ENCODE peak calls at places on chromosomes 3 and 15, in five cellular contexts. W, J, G, U and R are unnamed samples.

GRCh38 chr3:165638066-165638465 is 199.2 kb downstream of the BCHE start:
- DNase-seq in W (no peak), J (no peak), G (no peak), U (no peak), R (no peak)

GRCh38 chr3:154115332-154115731 is 5.9 kb upstream of the ARHGEF26 start:
- DNase-seq in W (no peak), J (no peak), G (no peak), U (no peak), R (no peak)

GRCh38 chr3:196216681-196217211 is 412 bp downstream of the SLC51A start:
- DNase-seq in W (no peak), J (no peak), G (no peak), U (no peak), R (no peak)

GRCh38 chr3:107752202-107752990 is 229.6 kb downstream of the BBX start:
- DNase-seq in W (no peak), J (no peak), G (peak), U (no peak), R (peak)

GRCh38 chr3:35665390-35666055 is 26.2 kb downstream of the ARPP21 start:
- DNase-seq in W (no peak), J (no peak), G (no peak), U (no peak), R (peak)

GRCh38 chr3:161177996-161178395 is 43.1 kb upstream of the NMD3 start:
- DNase-seq in W (no peak), J (no peak), G (no peak), U (no peak), R (no peak)

GRCh38 chr3:6571448-6571847 is 289.5 kb upstream of the GRM7 start:
- DNase-seq in W (no peak), J (no peak), G (no peak), U (no peak), R (no peak)

GRCh38 chr3:124765197-124765596 is 34.9 kb downstream of the UMPS start:
- DNase-seq in W (no peak), J (no peak), G (no peak), U (no peak), R (no peak)

GRCh38 chr15:77026501-77027110 is 31.7 kb downstream of the PSTPIP1 start:
- DNase-seq in W (peak), J (no peak), G (peak), U (peak), R (no peak)

GRCh38 chr3:159082514-159082913 is 280.7 kb downstream of the MFSD1 start:
- DNase-seq in W (no peak), J (no peak), G (no peak), U (no peak), R (peak)

GRCh38 chr3:71430941-71431552 is 152.5 kb downstream of the FOXP1 start:
- DNase-seq in W (no peak), J (no peak), G (no peak), U (no peak), R (peak)

GRCh38 chr3:117234321-117234720 is 524.7 kb downstream of the TUSC7 start:
- DNase-seq in W (no peak), J (no peak), G (no peak), U (no peak), R (no peak)

GRCh38 chr3:8663177-8664061 is 18.8 kb upstream of the SSUH2 start:
- DNase-seq in W (peak), J (peak), G (peak), U (peak), R (peak)

GRCh38 chr15:41968738-41969137 is 3.6 kb downstream of the EHD4 start:
- DNase-seq in W (no peak), J (no peak), G (no peak), U (no peak), R (no peak)

GRCh38 chr3:43231276-43232000 is 54.9 kb upstream of the SNRK start:
- DNase-seq in W (no peak), J (no peak), G (no peak), U (no peak), R (peak)

GRCh38 chr3:65677486-65677885 is 361.2 kb downstream of the MAGI1 start:
- DNase-seq in W (no peak), J (no peak), G (no peak), U (no peak), R (no peak)

GRCh38 chr15:25787855-25788521 is 75.1 kb downstream of the ATP10A start:
- DNase-seq in W (peak), J (peak), G (no peak), U (peak), R (peak)

GRCh38 chr15:88954431-88955277 is 41.5 kb upstream of the MFGE8 start:
- DNase-seq in W (no peak), J (no peak), G (peak), U (peak), R (peak)

GRCh38 chr3:63450023-63450422 is 171.9 kb downstream of the SYNPR start:
- DNase-seq in W (peak), J (no peak), G (no peak), U (no peak), R (no peak)

GRCh38 chr3:52531636-52532516 is 1.8 kb downstream of the NT5DC2 start:
- DNase-seq in W (peak), J (no peak), G (no peak), U (no peak), R (no peak)

GRCh38 chr3:145807990-145808389 is 353.0 kb downstream of the PLOD2 start:
- DNase-seq in W (no peak), J (no peak), G (peak), U (no peak), R (peak)

GRCh38 chr3:176514297-176514696 is 683.0 kb downstream of the TBL1XR1 start:
- DNase-seq in W (no peak), J (no peak), G (peak), U (no peak), R (peak)

GRCh38 chr3:177005718-177006405 is 191.4 kb downstream of the TBL1XR1 start:
- DNase-seq in W (no peak), J (no peak), G (no peak), U (no peak), R (no peak)

GRCh38 chr3:156762631-156763185 is 63.4 kb upstream of the LEKR1 start:
- DNase-seq in W (no peak), J (no peak), G (no peak), U (no peak), R (peak)

GRCh38 chr3:129050556-129051295 is 9.9 kb upstream of the GP9 start:
- DNase-seq in W (no peak), J (no peak), G (no peak), U (no peak), R (no peak)

GRCh38 chr3:104909188-104909587 is 457.5 kb upstream of the ALCAM start:
- DNase-seq in W (no peak), J (no peak), G (no peak), U (no peak), R (peak)

GRCh38 chr3:171420667-171421066 is 39.5 kb downstream of the TNIK start:
- DNase-seq in W (no peak), J (no peak), G (no peak), U (no peak), R (peak)

GRCh38 chr3:71984843-71985594 is 200.1 kb upstream of the PROK2 start:
- DNase-seq in W (no peak), J (no peak), G (no peak), U (no peak), R (no peak)

GRCh38 chr3:190167936-190168680 is 47.4 kb upstream of the P3H2 start:
- DNase-seq in W (no peak), J (no peak), G (no peak), U (no peak), R (peak)

GRCh38 chr3:82000773-82001172 is 239.3 kb upstream of the GBE1 start:
- DNase-seq in W (no peak), J (no peak), G (no peak), U (no peak), R (no peak)

GRCh38 chr15:55555089-55555488 is 33.1 kb downstream of the PYGO1 start:
- DNase-seq in W (no peak), J (no peak), G (no peak), U (no peak), R (no peak)

GRCh38 chr3:185089343-185089742 is 63.5 kb downstream of the C3orf70 start:
- DNase-seq in W (no peak), J (no peak), G (no peak), U (no peak), R (no peak)

GRCh38 chr15:49696441-49696840 is 75.6 kb downstream of the DTWD1 start:
- DNase-seq in W (no peak), J (no peak), G (no peak), U (no peak), R (peak)

GRCh38 chr15:35545825-35546580 is at the start of gene DPH6:
- DNase-seq in W (peak), J (peak), G (peak), U (peak), R (peak)

GRCh38 chr15:22873204-22873701 is 34.8 kb downstream of the NIPA2 start:
- DNase-seq in W (no peak), J (no peak), G (no peak), U (no peak), R (peak)

GRCh38 chr3:126356373-126357298 is 572 bp downstream of the KLF15 start:
- DNase-seq in W (no peak), J (peak), G (peak), U (peak), R (no peak)

DNA sequence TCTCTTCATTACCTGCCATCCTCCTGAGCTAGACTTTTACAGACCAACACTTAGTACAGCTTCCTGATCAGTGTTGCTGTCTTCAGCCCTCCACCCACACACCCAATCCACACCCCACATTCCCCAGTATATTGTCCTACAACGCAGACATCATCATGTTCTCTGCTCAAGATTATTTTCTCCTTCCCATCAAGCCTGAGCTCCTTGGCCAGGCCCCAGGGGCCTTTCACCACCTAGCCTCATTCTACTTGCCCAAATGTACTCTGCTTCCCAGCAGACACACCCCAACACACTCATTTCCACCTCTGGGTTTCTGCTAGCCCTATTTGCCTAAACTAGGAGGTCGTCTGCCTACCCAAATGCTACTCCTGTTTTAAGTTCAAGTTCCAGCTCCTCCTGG is 37.0 kb downstream of the DAPK2 start:
- DNase-seq in W (no peak), J (no peak), G (no peak), U (no peak), R (no peak)
- H3K4me3 ChIP-seq in W (no peak), J (no peak), G (no peak), U (no peak), R (no peak)

GRCh38 chr3:9786209-9786739 is 6.0 kb downstream of the TADA3 start:
- DNase-seq in W (no peak), J (no peak), G (no peak), U (no peak), R (no peak)

GRCh38 chr3:9784876-9785443 is 7.3 kb downstream of the TADA3 start:
- DNase-seq in W (no peak), J (no peak), G (no peak), U (no peak), R (no peak)

GRCh38 chr3:9783954-9784353 is 8.3 kb downstream of the TADA3 start:
- DNase-seq in W (no peak), J (no peak), G (no peak), U (no peak), R (no peak)

GRCh38 chr3:9786825-9787654 is 5.2 kb downstream of the TADA3 start:
- DNase-seq in W (no peak), J (no peak), G (no peak), U (no peak), R (no peak)

GRCh38 chr3:9785602-9786001 is 6.7 kb downstream of the TADA3 start:
- DNase-seq in W (no peak), J (no peak), G (no peak), U (no peak), R (no peak)
- H3K4me3 ChIP-seq in W (no peak), J (no peak), G (no peak), U (no peak), R (no peak)

GRCh38 chr3:108887777-108888176 is 65.2 kb downstream of the TRAT1 start:
- DNase-seq in W (no peak), J (no peak), G (no peak), U (no peak), R (no peak)

GRCh38 chr3:108882762-108883161 is 60.2 kb downstream of the TRAT1 start:
- DNase-seq in W (no peak), J (no peak), G (no peak), U (no peak), R (no peak)

GRCh38 chr3:108883373-108883772 is 60.8 kb downstream of the TRAT1 start:
- DNase-seq in W (no peak), J (no peak), G (no peak), U (no peak), R (no peak)

GRCh38 chr3:108891833-108892232 is 61.8 kb downstream of the GUCA1C start:
- DNase-seq in W (no peak), J (no peak), G (no peak), U (no peak), R (no peak)

GRCh38 chr3:108887137-108887536 is 64.6 kb downstream of the TRAT1 start:
- DNase-seq in W (no peak), J (no peak), G (no peak), U (no peak), R (no peak)
- H3K4me3 ChIP-seq in W (no peak), J (no peak), G (no peak), U (no peak), R (no peak)

GRCh38 chr3:100709840-100710235 is 544 bp downstream of the TFG start:
- DNase-seq in W (peak), J (no peak), G (peak), U (no peak), R (peak)
- H3K4me3 ChIP-seq in W (peak), J (peak), G (peak), U (peak), R (peak)

GRCh38 chr15:62895905-62896316 is 146.6 kb upstream of the TPM1 start:
- DNase-seq in W (no peak), J (no peak), G (no peak), U (no peak), R (peak)
- H3K4me3 ChIP-seq in W (no peak), J (no peak), G (no peak), U (no peak), R (no peak)

DNA sequence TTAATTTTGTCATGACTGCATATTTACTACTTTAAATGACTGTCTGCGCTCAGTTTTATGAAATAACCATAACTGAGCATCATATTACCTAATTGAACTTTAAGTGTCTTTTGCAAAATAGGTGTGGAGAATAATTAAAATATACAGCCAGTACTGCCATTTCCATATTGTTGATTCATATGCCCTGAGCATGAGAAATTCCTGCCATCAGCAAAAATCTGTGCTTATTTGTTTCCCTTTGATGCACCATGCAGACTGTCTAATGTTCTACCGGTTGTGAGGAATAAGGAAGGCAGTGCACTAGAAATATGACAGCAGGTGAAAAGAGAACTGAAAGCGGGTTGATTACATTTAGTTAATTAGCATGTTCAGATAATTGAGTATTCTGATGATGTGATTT is 229.3 kb upstream of the AZI2 start:
- DNase-seq in W (no peak), J (no peak), G (no peak), U (no peak), R (no peak)
- H3K4me3 ChIP-seq in W (no peak), J (no peak), G (no peak), U (no peak), R (no peak)

DNA sequence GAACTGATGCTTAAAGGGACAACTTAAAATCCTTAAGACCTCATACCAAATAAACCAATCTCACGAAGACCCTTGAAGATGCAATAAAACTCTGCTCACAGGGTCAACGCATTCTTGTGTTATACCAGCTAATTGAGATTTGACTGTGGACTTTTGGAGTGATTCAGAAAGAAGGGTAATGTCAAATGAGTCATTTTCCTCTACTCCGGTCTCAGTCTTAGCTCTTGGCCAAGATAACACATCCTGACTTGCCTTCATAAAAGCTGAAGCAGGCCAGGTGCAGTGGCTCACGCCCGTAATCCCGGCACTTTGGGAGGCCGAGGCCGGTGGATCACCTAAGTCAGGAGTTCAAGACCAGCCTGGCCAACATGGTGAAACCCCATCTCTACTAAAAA is 3.8 kb downstream of the PKM start:
- DNase-seq in W (peak), J (no peak), G (no peak), U (no peak), R (peak)
- H3K4me3 ChIP-seq in W (no peak), J (no peak), G (peak), U (peak), R (peak)

DNA sequence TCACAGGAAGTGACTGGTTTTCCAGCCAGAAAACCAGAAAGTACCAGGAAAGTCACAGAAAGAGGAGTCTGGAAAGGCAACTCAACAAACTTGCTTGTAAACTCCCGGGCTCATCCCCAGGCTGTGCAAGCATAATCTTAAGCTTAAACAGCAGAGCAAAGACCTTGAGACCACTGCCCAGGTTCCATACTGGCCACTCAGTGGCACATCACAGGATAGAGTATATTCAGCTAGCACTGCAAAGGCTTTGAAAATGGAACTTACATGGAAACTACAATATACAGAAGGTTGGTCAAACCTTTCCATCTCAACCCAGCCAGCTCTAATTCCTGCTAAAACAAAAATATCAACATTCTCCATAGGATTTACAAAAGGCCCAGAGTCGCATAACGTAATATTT is 20.1 kb downstream of the DMXL2 start:
- DNase-seq in W (no peak), J (no peak), G (no peak), U (no peak), R (no peak)
- H3K4me3 ChIP-seq in W (no peak), J (no peak), G (no peak), U (no peak), R (no peak)